ENCODE peak calls at places on chromosomes 7 and 10, in seven cellular contexts. One of them, this sample, is unnamed.

GRCh38 chr10:100984670-100985177 is 2.6 kb downstream of the MRPL43 start:
- DNase-seq in omental fat pad: no peak
- DNase-seq in endothelial cell: no peak
- DNase-seq in neural crest cell: no peak
- DNase-seq in RWPE1: no peak
- DNase-seq in GM10248: no peak
- DNase-seq in DND-41: no peak
- DNase-seq in this sample: no peak

GRCh38 chr7:117023325-117023854 is 70.1 kb downstream of the ST7 start:
- DNase-seq in GM10248: peak
- DNase-seq in neural crest cell: no peak
- DNase-seq in omental fat pad: no peak
- DNase-seq in RWPE1: no peak
- DNase-seq in DND-41: no peak
- DNase-seq in endothelial cell: no peak
- DNase-seq in this sample: no peak

GRCh38 chr7:86643478-86644281 is at the start of gene GRM3:
- DNase-seq in GM10248: peak
- DNase-seq in RWPE1: peak
- DNase-seq in neural crest cell: peak
- DNase-seq in DND-41: no peak
- DNase-seq in omental fat pad: no peak
- DNase-seq in endothelial cell: peak
- DNase-seq in this sample: no peak

GRCh38 chr10:100988166-100988565 is 823 bp downstream of the TWNK start:
- DNase-seq in GM10248: no peak
- DNase-seq in DND-41: no peak
- DNase-seq in omental fat pad: no peak
- DNase-seq in neural crest cell: no peak
- DNase-seq in RWPE1: no peak
- DNase-seq in endothelial cell: no peak
- DNase-seq in this sample: no peak

GRCh38 chr7:112726076-112726475 is 64.1 kb downstream of the TMEM168 start:
- DNase-seq in omental fat pad: no peak
- DNase-seq in GM10248: no peak
- DNase-seq in endothelial cell: no peak
- DNase-seq in RWPE1: no peak
- DNase-seq in DND-41: no peak
- DNase-seq in neural crest cell: no peak
- DNase-seq in this sample: no peak

GRCh38 chr10:15748137-15748536 is 28.4 kb upstream of the ITGA8 start:
- DNase-seq in neural crest cell: no peak
- DNase-seq in DND-41: no peak
- DNase-seq in GM10248: no peak
- DNase-seq in omental fat pad: no peak
- DNase-seq in RWPE1: no peak
- DNase-seq in endothelial cell: no peak
- DNase-seq in this sample: no peak

GRCh38 chr10:62726142-62726541 is 78.4 kb upstream of the ADO start:
- DNase-seq in DND-41: no peak
- DNase-seq in endothelial cell: no peak
- DNase-seq in neural crest cell: no peak
- DNase-seq in RWPE1: no peak
- DNase-seq in GM10248: peak
- DNase-seq in omental fat pad: no peak
- DNase-seq in this sample: peak

GRCh38 chr7:113794573-113794972 is 124.2 kb downstream of the PPP1R3A start:
- DNase-seq in omental fat pad: no peak
- DNase-seq in neural crest cell: no peak
- DNase-seq in GM10248: no peak
- DNase-seq in DND-41: no peak
- DNase-seq in RWPE1: no peak
- DNase-seq in endothelial cell: no peak
- DNase-seq in this sample: no peak

GRCh38 chr10:28991326-28991725 is 297.5 kb upstream of the LYZL1 start:
- DNase-seq in GM10248: no peak
- DNase-seq in RWPE1: peak
- DNase-seq in DND-41: no peak
- DNase-seq in neural crest cell: no peak
- DNase-seq in omental fat pad: no peak
- DNase-seq in endothelial cell: no peak
- DNase-seq in this sample: no peak

GRCh38 chr7:81611040-81611439 is 158.8 kb downstream of the HGF start:
- DNase-seq in endothelial cell: no peak
- DNase-seq in RWPE1: no peak
- DNase-seq in DND-41: no peak
- DNase-seq in neural crest cell: no peak
- DNase-seq in omental fat pad: no peak
- DNase-seq in GM10248: no peak
- DNase-seq in this sample: no peak

GRCh38 chr10:114272696-114273095 is 33.6 kb downstream of the VWA2 start:
- DNase-seq in endothelial cell: no peak
- DNase-seq in RWPE1: no peak
- DNase-seq in GM10248: no peak
- DNase-seq in DND-41: no peak
- DNase-seq in neural crest cell: no peak
- DNase-seq in omental fat pad: no peak
- DNase-seq in this sample: no peak

GRCh38 chr10:78630944-78631838 is 437.6 kb upstream of the ZMIZ1 start:
- DNase-seq in neural crest cell: no peak
- DNase-seq in GM10248: peak
- DNase-seq in RWPE1: no peak
- DNase-seq in omental fat pad: no peak
- DNase-seq in DND-41: no peak
- DNase-seq in endothelial cell: no peak
- DNase-seq in this sample: peak

GRCh38 chr10:89604200-89604599 is 40.8 kb downstream of the PANK1 start:
- DNase-seq in DND-41: no peak
- DNase-seq in neural crest cell: no peak
- DNase-seq in endothelial cell: no peak
- DNase-seq in RWPE1: no peak
- DNase-seq in GM10248: no peak
- DNase-seq in omental fat pad: no peak
- DNase-seq in this sample: no peak

GRCh38 chr10:78688945-78689935 is 379.5 kb upstream of the ZMIZ1 start:
- DNase-seq in neural crest cell: no peak
- DNase-seq in omental fat pad: no peak
- DNase-seq in endothelial cell: no peak
- DNase-seq in RWPE1: no peak
- DNase-seq in GM10248: no peak
- DNase-seq in DND-41: no peak
- DNase-seq in this sample: no peak

GRCh38 chr10:97079454-97079853 is 106.3 kb downstream of the SLIT1 start:
- DNase-seq in RWPE1: no peak
- DNase-seq in GM10248: no peak
- DNase-seq in DND-41: no peak
- DNase-seq in neural crest cell: no peak
- DNase-seq in endothelial cell: no peak
- DNase-seq in omental fat pad: no peak
- DNase-seq in this sample: no peak

GRCh38 chr10:88624840-88625239 is 38.3 kb downstream of the LIPJ start:
- DNase-seq in neural crest cell: no peak
- DNase-seq in RWPE1: no peak
- DNase-seq in endothelial cell: no peak
- DNase-seq in DND-41: no peak
- DNase-seq in omental fat pad: no peak
- DNase-seq in GM10248: no peak
- DNase-seq in this sample: no peak

GRCh38 chr10:84424731-84425165 is 96.4 kb downstream of the CCSER2 start:
- DNase-seq in neural crest cell: no peak
- DNase-seq in RWPE1: peak
- DNase-seq in omental fat pad: no peak
- DNase-seq in endothelial cell: peak
- DNase-seq in DND-41: peak
- DNase-seq in GM10248: no peak
- DNase-seq in this sample: peak

GRCh38 chr7:45092100-45092930 is 3.5 kb upstream of the NACAD start:
- DNase-seq in GM10248: no peak
- DNase-seq in DND-41: no peak
- DNase-seq in endothelial cell: no peak
- DNase-seq in neural crest cell: no peak
- DNase-seq in omental fat pad: no peak
- DNase-seq in RWPE1: peak
- DNase-seq in this sample: no peak

GRCh38 chr10:80414126-80414898 is 6.0 kb downstream of the PRXL2A start:
- DNase-seq in RWPE1: no peak
- DNase-seq in endothelial cell: no peak
- DNase-seq in neural crest cell: no peak
- DNase-seq in DND-41: no peak
- DNase-seq in GM10248: no peak
- DNase-seq in omental fat pad: no peak
- DNase-seq in this sample: no peak

GRCh38 chr7:29564455-29565185 is 985 bp downstream of the PRR15 start:
- DNase-seq in GM10248: no peak
- DNase-seq in endothelial cell: peak
- DNase-seq in RWPE1: peak
- DNase-seq in neural crest cell: peak
- DNase-seq in omental fat pad: no peak
- DNase-seq in DND-41: peak
- DNase-seq in this sample: peak

GRCh38 chr7:156735861-156736260 is 95.3 kb downstream of the RNF32 start:
- DNase-seq in GM10248: no peak
- DNase-seq in DND-41: no peak
- DNase-seq in RWPE1: no peak
- DNase-seq in omental fat pad: no peak
- DNase-seq in neural crest cell: no peak
- DNase-seq in endothelial cell: no peak
- DNase-seq in this sample: no peak

DNA sequence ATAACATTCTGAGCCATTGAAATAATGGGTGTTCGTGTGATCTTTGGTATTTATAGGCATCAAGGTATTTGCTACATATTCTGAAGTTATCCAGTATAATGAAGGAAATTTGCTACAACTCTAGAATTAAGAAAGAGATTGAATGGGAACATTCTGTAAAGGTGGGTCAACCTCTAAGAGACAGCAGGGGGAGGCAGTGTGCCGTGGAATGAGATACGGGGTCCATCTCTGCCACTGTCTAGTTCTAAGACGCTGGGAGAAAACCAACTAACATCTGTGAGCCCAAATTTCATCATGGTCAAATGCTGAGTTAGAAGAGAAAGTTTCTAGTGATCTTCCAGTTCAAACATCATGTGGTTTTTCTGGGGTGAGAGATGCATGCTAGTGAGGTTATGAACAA is 368.9 kb downstream of the SORCS1 start:
- DNase-seq in DND-41: no peak
- DNase-seq in GM10248: peak
- DNase-seq in neural crest cell: peak
- DNase-seq in omental fat pad: no peak
- DNase-seq in RWPE1: peak
- DNase-seq in endothelial cell: peak
- DNase-seq in this sample: peak
- TF ChIP-seq CTCF in DND-41: no peak
- TF ChIP-seq CTCF in GM10248: peak
- TF ChIP-seq CTCF in neural crest cell: peak
- TF ChIP-seq CTCF in omental fat pad: no peak
- TF ChIP-seq CTCF in RWPE1: peak
- TF ChIP-seq CTCF in endothelial cell: peak
- TF ChIP-seq CTCF in this sample: no peak

DNA sequence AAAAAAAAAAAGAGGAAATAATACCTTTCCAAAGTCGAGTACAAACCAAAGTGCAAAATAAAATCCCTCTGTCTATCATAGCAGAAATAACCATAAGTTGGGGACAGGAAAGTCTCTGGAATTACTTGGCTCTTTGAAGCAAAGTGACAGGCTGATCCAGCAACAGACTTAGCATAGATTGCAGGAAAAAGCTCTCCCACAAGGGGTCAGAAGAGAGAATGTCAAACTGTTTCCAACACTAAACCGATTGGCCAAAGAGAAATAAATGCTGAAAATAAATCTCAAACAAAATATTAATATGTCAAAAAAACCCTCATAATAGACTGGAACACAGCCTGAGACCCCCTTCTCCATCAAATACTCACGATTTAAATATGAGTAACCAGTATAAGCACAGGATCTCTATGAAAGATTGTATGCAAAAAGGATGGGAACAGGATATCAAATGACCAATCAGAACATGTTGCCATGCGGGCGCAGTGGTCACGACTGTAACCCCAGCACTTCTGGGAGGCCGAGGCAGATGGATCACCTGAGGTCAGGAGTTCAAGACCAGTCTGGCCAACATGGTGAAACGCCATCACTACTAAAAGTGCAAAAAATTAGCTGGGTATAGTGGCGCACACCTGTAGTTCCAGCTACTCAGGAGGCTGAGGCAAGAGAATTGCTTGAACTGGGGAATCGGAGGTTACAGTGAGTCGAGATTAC is 1000.7 kb upstream of the LRRN3 start:
- DNase-seq in GM10248: peak
- DNase-seq in DND-41: peak
- DNase-seq in endothelial cell: peak
- DNase-seq in omental fat pad: no peak
- DNase-seq in neural crest cell: no peak
- DNase-seq in RWPE1: no peak
- DNase-seq in this sample: no peak
- TF ChIP-seq CTCF in GM10248: peak
- TF ChIP-seq CTCF in DND-41: peak
- TF ChIP-seq CTCF in endothelial cell: no peak
- TF ChIP-seq CTCF in omental fat pad: no peak
- TF ChIP-seq CTCF in neural crest cell: peak
- TF ChIP-seq CTCF in RWPE1: peak
- TF ChIP-seq CTCF in this sample: peak

DNA sequence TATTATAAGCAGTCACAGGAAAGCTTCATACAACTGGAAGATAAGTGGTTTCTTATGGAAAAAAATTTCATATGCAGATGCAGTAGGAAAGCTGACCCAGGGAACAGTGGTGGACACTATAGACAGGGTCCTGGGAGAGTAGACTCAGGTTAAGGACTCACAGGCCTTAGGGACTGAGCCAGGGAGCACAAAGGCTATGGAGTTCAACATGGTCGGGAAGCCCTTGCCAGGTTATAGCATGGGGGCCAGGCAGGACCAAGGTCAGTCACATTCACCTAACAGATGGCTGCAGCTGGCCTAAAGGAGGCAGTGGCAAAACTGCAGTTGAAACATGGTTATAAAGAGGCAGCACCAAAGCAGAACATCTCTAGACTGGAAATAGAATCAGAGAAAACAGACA is 54.9 kb upstream of the UNC5B start:
- DNase-seq in RWPE1: no peak
- DNase-seq in endothelial cell: no peak
- DNase-seq in omental fat pad: no peak
- DNase-seq in DND-41: no peak
- DNase-seq in neural crest cell: no peak
- DNase-seq in GM10248: no peak
- DNase-seq in this sample: no peak
- TF ChIP-seq CTCF in RWPE1: no peak
- TF ChIP-seq CTCF in endothelial cell: no peak
- TF ChIP-seq CTCF in omental fat pad: no peak
- TF ChIP-seq CTCF in DND-41: no peak
- TF ChIP-seq CTCF in neural crest cell: no peak
- TF ChIP-seq CTCF in GM10248: no peak
- TF ChIP-seq CTCF in this sample: no peak

DNA sequence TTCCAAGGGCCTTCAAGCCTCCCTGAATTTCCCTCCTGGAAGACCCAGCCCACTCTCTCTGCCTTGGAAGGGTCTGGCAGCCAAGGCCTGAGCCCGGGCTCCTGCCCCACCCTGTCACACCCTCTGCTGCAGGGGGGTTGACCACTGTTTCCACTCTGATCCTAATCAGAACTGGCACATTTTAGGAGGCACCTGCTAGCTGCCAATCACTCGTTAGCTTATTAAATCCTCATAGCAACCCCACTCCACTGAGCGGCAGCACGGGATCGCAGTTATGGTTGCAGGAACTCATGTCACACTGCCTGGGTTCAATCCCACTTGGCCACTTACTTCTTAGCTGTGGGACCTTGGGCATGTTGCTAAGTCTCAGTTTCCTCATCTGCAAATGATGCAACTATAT is 12.9 kb downstream of the HSPB1 start:
- DNase-seq in GM10248: no peak
- DNase-seq in DND-41: no peak
- DNase-seq in omental fat pad: no peak
- DNase-seq in neural crest cell: no peak
- DNase-seq in RWPE1: no peak
- DNase-seq in endothelial cell: no peak
- DNase-seq in this sample: peak
- TF ChIP-seq CTCF in GM10248: peak
- TF ChIP-seq CTCF in DND-41: no peak
- TF ChIP-seq CTCF in omental fat pad: no peak
- TF ChIP-seq CTCF in neural crest cell: no peak
- TF ChIP-seq CTCF in RWPE1: no peak
- TF ChIP-seq CTCF in endothelial cell: no peak
- TF ChIP-seq CTCF in this sample: no peak